ENCODE peak calls at places on chromosomes 3 and 15, in seven cellular contexts. Q, M, C, Z, D, K and P are unnamed samples.

GRCh38 chr3:42666577-42666998 is 13.1 kb downstream of the ZBTB47 start:
- DNase-seq in Q (no peak), M (no peak), C (no peak), Z (no peak), D (no peak), K (no peak), P (no peak)

GRCh38 chr3:106326941-106327765 is 458.3 kb upstream of the CBLB start:
- DNase-seq in Q (no peak), M (no peak), C (peak), Z (no peak), D (no peak), K (no peak), P (peak)

GRCh38 chr3:56591256-56591655 is 34.3 kb downstream of the CCDC66 start:
- DNase-seq in Q (peak), M (no peak), C (no peak), Z (no peak), D (no peak), K (no peak), P (no peak)

GRCh38 chr3:73037369-73037699 is 24.1 kb upstream of the EBLN2 start:
- DNase-seq in Q (no peak), M (peak), C (no peak), Z (no peak), D (peak), K (no peak), P (peak)

GRCh38 chr3:150603888-150604319 is 783 bp downstream of the SELENOT start:
- DNase-seq in Q (no peak), M (no peak), C (no peak), Z (no peak), D (no peak), K (no peak), P (no peak)

GRCh38 chr3:190644766-190645165 is 130.9 kb downstream of the IL1RAP start:
- DNase-seq in Q (no peak), M (peak), C (no peak), Z (no peak), D (no peak), K (no peak), P (no peak)

GRCh38 chr15:42402806-42403205 is 43.5 kb downstream of the CAPN3 start:
- DNase-seq in Q (no peak), M (no peak), C (no peak), Z (no peak), D (no peak), K (no peak), P (no peak)

GRCh38 chr3:162391301-162391700 is 894.7 kb downstream of the OTOL1 start:
- DNase-seq in Q (no peak), M (peak), C (no peak), Z (no peak), D (no peak), K (no peak), P (peak)

GRCh38 chr3:143124683-143125520 is 5.3 kb downstream of the CHST2 start:
- DNase-seq in Q (no peak), M (no peak), C (no peak), Z (no peak), D (no peak), K (no peak), P (no peak)

GRCh38 chr15:85689729-85690128 is 105.0 kb downstream of the KLHL25 start:
- DNase-seq in Q (peak), M (peak), C (peak), Z (no peak), D (peak), K (no peak), P (no peak)

GRCh38 chr15:41823502-41823901 is 4.4 kb upstream of the JMJD7 start:
- DNase-seq in Q (no peak), M (no peak), C (no peak), Z (no peak), D (no peak), K (no peak), P (no peak)

GRCh38 chr15:34436126-34436955 is 1.3 kb downstream of the GOLGA8A start:
- DNase-seq in Q (no peak), M (no peak), C (no peak), Z (no peak), D (peak), K (peak), P (peak)

GRCh38 chr15:52295421-52295991 is at the start of gene MYO5C:
- DNase-seq in Q (no peak), M (no peak), C (no peak), Z (peak), D (peak), K (no peak), P (peak)

GRCh38 chr3:121916189-121916588 is 22.0 kb downstream of the SLC15A2 start:
- DNase-seq in Q (no peak), M (no peak), C (no peak), Z (no peak), D (peak), K (no peak), P (peak)

GRCh38 chr15:38401716-38402115 is 52.2 kb upstream of the FAM98B start:
- DNase-seq in Q (no peak), M (peak), C (no peak), Z (no peak), D (no peak), K (no peak), P (no peak)